ENCODE peak calls at places on chromosomes 13 and 19, in four cellular contexts. One of them, this sample, is unnamed.

GRCh38 chr13:113545455-113545930 is 39.1 kb upstream of the TFDP1 start:
- DNase-seq in glutamatergic neuron: peak
- DNase-seq in T-helper 17 cell: no peak
- DNase-seq in epithelial cell of esophagus: peak
- DNase-seq in this sample: no peak

GRCh38 chr13:30408319-30409101 is 13.8 kb upstream of the UBE2L5 start:
- DNase-seq in glutamatergic neuron: peak
- DNase-seq in T-helper 17 cell: peak
- DNase-seq in epithelial cell of esophagus: peak
- DNase-seq in this sample: peak

GRCh38 chr13:48507024-48507423 is 25.9 kb downstream of the RCBTB2 start:
- DNase-seq in glutamatergic neuron: no peak
- DNase-seq in T-helper 17 cell: no peak
- DNase-seq in epithelial cell of esophagus: peak
- DNase-seq in this sample: no peak

GRCh38 chr13:75479102-75479501 is 2.9 kb downstream of the TBC1D4 start:
- DNase-seq in glutamatergic neuron: no peak
- DNase-seq in T-helper 17 cell: no peak
- DNase-seq in epithelial cell of esophagus: no peak
- DNase-seq in this sample: no peak

GRCh38 chr19:48641850-48642249 is 4.1 kb downstream of the CA11 start:
- DNase-seq in glutamatergic neuron: no peak
- DNase-seq in T-helper 17 cell: no peak
- DNase-seq in epithelial cell of esophagus: no peak
- DNase-seq in this sample: no peak

GRCh38 chr19:30695171-30695875 is 323.1 kb downstream of the ZNF536 start:
- DNase-seq in glutamatergic neuron: peak
- DNase-seq in T-helper 17 cell: no peak
- DNase-seq in epithelial cell of esophagus: no peak
- DNase-seq in this sample: no peak

GRCh38 chr19:41299755-41300089 is 10.2 kb upstream of the CCDC97 start:
- DNase-seq in glutamatergic neuron: no peak
- DNase-seq in T-helper 17 cell: no peak
- DNase-seq in epithelial cell of esophagus: peak
- DNase-seq in this sample: no peak

GRCh38 chr19:18589380-18590272 is 1.0 kb downstream of the REX1BD start:
- DNase-seq in glutamatergic neuron: peak
- DNase-seq in T-helper 17 cell: peak
- DNase-seq in epithelial cell of esophagus: peak
- DNase-seq in this sample: peak

GRCh38 chr13:24128962-24129361 is 31.6 kb upstream of the SPATA13 start:
- DNase-seq in glutamatergic neuron: no peak
- DNase-seq in T-helper 17 cell: no peak
- DNase-seq in epithelial cell of esophagus: no peak
- DNase-seq in this sample: no peak

GRCh38 chr13:99626461-99627082 is 125.3 kb downstream of the TM9SF2 start:
- DNase-seq in glutamatergic neuron: no peak
- DNase-seq in T-helper 17 cell: no peak
- DNase-seq in epithelial cell of esophagus: peak
- DNase-seq in this sample: no peak

GRCh38 chr19:1377176-1377964 is 6.3 kb upstream of the NDUFS7 start:
- DNase-seq in glutamatergic neuron: no peak
- DNase-seq in T-helper 17 cell: no peak
- DNase-seq in epithelial cell of esophagus: no peak
- DNase-seq in this sample: no peak

GRCh38 chr19:49555600-49556411 is 24.6 kb downstream of the NOSIP start:
- DNase-seq in glutamatergic neuron: peak
- DNase-seq in T-helper 17 cell: peak
- DNase-seq in epithelial cell of esophagus: peak
- DNase-seq in this sample: no peak

GRCh38 chr13:90686438-90686837 is 661.0 kb upstream of the MIR17HG start:
- DNase-seq in glutamatergic neuron: no peak
- DNase-seq in T-helper 17 cell: no peak
- DNase-seq in epithelial cell of esophagus: peak
- DNase-seq in this sample: no peak

GRCh38 chr13:79522583-79522982 is 41.6 kb downstream of the NDFIP2 start:
- DNase-seq in glutamatergic neuron: no peak
- DNase-seq in T-helper 17 cell: no peak
- DNase-seq in epithelial cell of esophagus: peak
- DNase-seq in this sample: no peak

GRCh38 chr13:21060827-21061076 is 634 bp downstream of the LATS2 start:
- DNase-seq in glutamatergic neuron: no peak
- DNase-seq in T-helper 17 cell: no peak
- DNase-seq in epithelial cell of esophagus: no peak
- DNase-seq in this sample: no peak

GRCh38 chr19:4831351-4832340 is at the start of gene TICAM1:
- DNase-seq in glutamatergic neuron: no peak
- DNase-seq in T-helper 17 cell: peak
- DNase-seq in epithelial cell of esophagus: peak
- DNase-seq in this sample: no peak

GRCh38 chr19:18429717-18430416 is 8.1 kb downstream of the ISYNA1 start:
- DNase-seq in glutamatergic neuron: no peak
- DNase-seq in T-helper 17 cell: no peak
- DNase-seq in epithelial cell of esophagus: no peak
- DNase-seq in this sample: no peak

GRCh38 chr13:91946498-91947070 is 548.2 kb downstream of the GPC5 start:
- DNase-seq in glutamatergic neuron: no peak
- DNase-seq in T-helper 17 cell: no peak
- DNase-seq in epithelial cell of esophagus: peak
- DNase-seq in this sample: peak

GRCh38 chr19:4916292-4917082 is 7.2 kb downstream of the UHRF1 start:
- DNase-seq in glutamatergic neuron: no peak
- DNase-seq in T-helper 17 cell: no peak
- DNase-seq in epithelial cell of esophagus: no peak
- DNase-seq in this sample: no peak

GRCh38 chr13:93248627-93249047 is 22.0 kb downstream of the GPC6 start:
- DNase-seq in glutamatergic neuron: peak
- DNase-seq in T-helper 17 cell: no peak
- DNase-seq in epithelial cell of esophagus: peak
- DNase-seq in this sample: no peak